ENCODE peak calls at places on chromosome 7, in ten cellular contexts. O is PC-3, W is NCI-H446, Z is naive B cell, T is cardiac muscle cell, G is foreskin fibroblast, U is activated T-cell treated with anti-CD3 and anti-CD28 coated beads for 1 hour, K is BJ, S is caudate nucleus, R is psoas muscle. M is an unnamed sample.

GRCh38 chr7:17516768-17517167 is 218.3 kb downstream of the AHR start:
- DNase-seq in O (no peak), W (no peak), Z (no peak), T (no peak), G (peak; percentile 89), U (no peak), K (peak; percentile 75), S (no peak), R (no peak), M (no peak)

GRCh38 chr7:115707236-115707635 is 323.3 kb downstream of the TFEC start:
- DNase-seq in O (peak; percentile 63), W (no peak), Z (peak; percentile 2), T (peak; percentile 14), G (peak; percentile 3), U (no peak), K (no peak), S (no peak), R (no peak), M (no peak)

GRCh38 chr7:7210475-7211237 is 28.3 kb downstream of the C1GALT1 start:
- DNase-seq in O (no peak), W (no peak), Z (no peak), T (no peak), G (no peak), U (no peak), K (no peak), S (no peak), R (no peak), M (no peak)

GRCh38 chr7:107723255-107723654 is 20.7 kb upstream of the CBLL1 start:
- DNase-seq in O (no peak), W (no peak), Z (no peak), T (no peak), G (no peak), U (no peak), K (no peak), S (no peak), R (no peak), M (no peak)

GRCh38 chr7:48132792-48133191 is 38.5 kb upstream of the ABCA13 start:
- DNase-seq in O (no peak), W (no peak), Z (no peak), T (no peak), G (no peak), U (no peak), K (no peak), S (no peak), R (no peak), M (no peak)

GRCh38 chr7:99141334-99141733 is 2.6 kb downstream of the SMURF1 start:
- DNase-seq in O (no peak), W (no peak), Z (no peak), T (no peak), G (no peak), U (no peak), K (no peak), S (no peak), R (no peak), M (no peak)

GRCh38 chr7:142868188-142868811 is 13.4 kb downstream of the EPHB6 start:
- DNase-seq in O (no peak), W (no peak), Z (no peak), T (no peak), G (no peak), U (no peak), K (no peak), S (no peak), R (peak; percentile 43), M (no peak)

GRCh38 chr7:121504478-121504877 is 108.4 kb upstream of the FAM3C start:
- DNase-seq in O (peak; percentile 76), W (no peak), Z (no peak), T (peak; percentile 88), G (peak; percentile 71), U (no peak), K (peak; percentile 64), S (no peak), R (no peak), M (no peak)

GRCh38 chr7:117217636-117218035 is 105.2 kb downstream of the WNT2 start:
- DNase-seq in O (no peak), W (no peak), Z (no peak), T (peak; percentile 33), G (peak; percentile 47), U (no peak), K (no peak), S (no peak), R (no peak), M (no peak)

GRCh38 chr7:129771201-129771927 is 159.8 kb downstream of the NRF1 start:
- DNase-seq in O (no peak), W (no peak), Z (no peak), T (no peak), G (no peak), U (no peak), K (no peak), S (no peak), R (no peak), M (no peak)

GRCh38 chr7:99559276-99559915 is 954 bp downstream of the ZNF655 start:
- DNase-seq in O (no peak), W (no peak), Z (no peak), T (no peak), G (no peak), U (no peak), K (no peak), S (no peak), R (no peak), M (no peak)

GRCh38 chr7:90920336-90920735 is 324.2 kb downstream of the CDK14 start:
- DNase-seq in O (no peak), W (no peak), Z (no peak), T (no peak), G (no peak), U (no peak), K (no peak), S (no peak), R (no peak), M (no peak)

GRCh38 chr7:95335093-95335492 is 10.8 kb upstream of the PON1 start:
- DNase-seq in O (peak; percentile 49), W (no peak), Z (no peak), T (peak; percentile 69), G (peak; percentile 17), U (no peak), K (peak; percentile 33), S (no peak), R (no peak), M (no peak)

GRCh38 chr7:157834501-157835143 is 497.8 kb downstream of the DNAJB6 start:
- DNase-seq in O (no peak), W (no peak), Z (no peak), T (no peak), G (no peak), U (no peak), K (no peak), S (no peak), R (no peak), M (no peak)

GRCh38 chr7:155466814-155467675 is 9.1 kb downstream of the EN2 start:
- DNase-seq in O (no peak), W (no peak), Z (no peak), T (no peak), G (no peak), U (no peak), K (no peak), S (no peak), R (no peak), M (no peak)

GRCh38 chr7:112202819-112203218 is 3.4 kb downstream of the DOCK4 start:
- DNase-seq in O (peak; percentile 52), W (peak; percentile 12), Z (peak; percentile 32), T (peak; percentile 14), G (no peak), U (peak; percentile 12), K (no peak), S (no peak), R (peak; percentile 57), M (no peak)

GRCh38 chr7:157782041-157782440 is 445.2 kb downstream of the DNAJB6 start:
- DNase-seq in O (no peak), W (no peak), Z (no peak), T (no peak), G (no peak), U (no peak), K (no peak), S (no peak), R (no peak), M (peak; percentile 4)